ENCODE peak calls at places on chromosomes 2 and 18, in eight cellular contexts. I is nucleus accumbens; A is A549; G is stimulated activated CD4-positive, alpha-beta T cell treated with anti-CD3 and anti-CD28 coated beads, Interleukin-4, amount 100 ng/mL, for 1 hour; C is transverse colon; J is heart left ventricle; O is COLO829; B is activated naive CD8-positive, alpha-beta T cell treated with anti-CD3 and anti-CD28 coated beads, Interleukin-2, amount 10 ng/mL, durations not matched to agents 7 days and 5 days. Z is an unnamed sample.

GRCh38 chr2:41853427-41854191 is 194.2 kb upstream of the PKDCC start:
- DNase-seq in J (no peak), A (peak; percentile 61), B (no peak), C (peak; percentile 51), I (peak; percentile 17), O (peak; percentile 61), G (no peak), Z (peak; percentile 81)

GRCh38 chr2:176035013-176035691 is 33.1 kb upstream of the LNPK start:
- DNase-seq in A (no peak), O (no peak), G (no peak), C (no peak), J (no peak), B (no peak), I (no peak), Z (no peak)

GRCh38 chr2:86249843-86250402 is 50.7 kb downstream of the MRPL35 start:
- DNase-seq in B (no peak), J (no peak), O (no peak), G (no peak), I (peak; percentile 19), A (no peak), C (peak; percentile 54), Z (peak; percentile 66)

GRCh38 chr2:171403181-171403580 is 30.6 kb downstream of the METTL8 start:
- DNase-seq in A (no peak), O (no peak), B (no peak), G (no peak), J (no peak), I (no peak), C (no peak), Z (no peak)

GRCh38 chr18:657998-658946 is 819 bp downstream of the TYMS start:
- DNase-seq in I (peak; percentile 80), A (peak; percentile 77), J (peak; percentile 85), G (peak; percentile 57), C (peak; percentile 91), O (peak; percentile 73), B (peak; percentile 84), Z (peak; percentile 97)

GRCh38 chr2:191847764-191848163 is 876 bp upstream of the CAVIN2 start:
- DNase-seq in G (no peak), I (no peak), B (no peak), J (no peak), O (no peak), C (no peak), A (no peak), Z (no peak)

GRCh38 chr2:154692927-154693326 is 5.6 kb upstream of the KCNJ3 start:
- DNase-seq in B (no peak), C (no peak), O (peak; percentile 43), A (no peak), I (no peak), G (no peak), J (no peak), Z (peak; percentile 34)

GRCh38 chr18:45386256-45386655 is 229.0 kb upstream of the SLC14A2 start:
- DNase-seq in G (no peak), O (peak; percentile 2), I (no peak), B (no peak), A (no peak), J (no peak), C (peak; percentile 24), Z (peak; percentile 34)

GRCh38 chr18:56146565-56146964 is 491.8 kb downstream of the TXNL1 start:
- DNase-seq in O (no peak), B (no peak), A (no peak), C (no peak), I (no peak), J (no peak), G (no peak), Z (no peak)

GRCh38 chr18:48073231-48073930 is 142.9 kb upstream of the SMAD2 start:
- DNase-seq in J (no peak), B (no peak), A (no peak), O (no peak), G (no peak), C (no peak), I (no peak), Z (no peak)

GRCh38 chr2:203586696-203587095 is 51.6 kb upstream of the RAPH1 start:
- DNase-seq in B (no peak), O (no peak), G (no peak), I (no peak), A (no peak), J (no peak), C (no peak), Z (no peak)

GRCh38 chr2:240786355-240786841 is 33.6 kb downstream of the KIF1A start:
- DNase-seq in C (no peak), I (no peak), G (no peak), O (no peak), B (no peak), A (peak; percentile 9), J (no peak), Z (no peak)

GRCh38 chr2:239157766-239158165 is 243.1 kb downstream of the HDAC4 start:
- DNase-seq in C (peak; percentile 76), O (no peak), I (no peak), G (no peak), J (peak; percentile 60), A (peak; percentile 35), B (peak; percentile 8), Z (peak; percentile 76)

GRCh38 chr2:191740776-191741175 is 62.8 kb downstream of the NABP1 start:
- DNase-seq in C (no peak), G (no peak), I (no peak), A (no peak), O (no peak), B (no peak), J (no peak), Z (no peak)

GRCh38 chr18:34697233-34697632 is 12.9 kb upstream of the DTNA start:
- DNase-seq in C (no peak), A (no peak), J (no peak), G (no peak), O (no peak), I (no peak), B (no peak), Z (no peak)

GRCh38 chr2:70923378-70924015 is 12.2 kb upstream of the ATP6V1B1 start:
- DNase-seq in J (no peak), A (peak; percentile 35), B (peak; percentile 34), I (no peak), O (no peak), C (no peak), G (no peak), Z (peak; percentile 45)

GRCh38 chr18:22470511-22471181 is 52.9 kb upstream of the CTAGE1 start:
- DNase-seq in O (no peak), I (no peak), G (no peak), B (no peak), J (no peak), C (no peak), A (no peak), Z (no peak)

GRCh38 chr2:142180820-142181533 is 50.2 kb upstream of the LRP1B start:
- DNase-seq in C (no peak), O (no peak), J (no peak), B (no peak), I (no peak), G (no peak), A (no peak), Z (peak; percentile 21)

Z was measured in HT-29.